ENCODE peak calls at places on chromosomes 7 and 10, in four cellular contexts. M is sigmoid colon, R is Peyer's patch, F is adrenal gland. K is an unnamed sample.

GRCh38 chr10:98460837-98461499 is 14.2 kb upstream of the HPS1 start:
- DNase-seq in R (no peak), F (peak; percentile 87), M (peak; percentile 77), K (peak; percentile 92)

GRCh38 chr7:44278451-44279161 is 46.8 kb downstream of the CAMK2B start:
- DNase-seq in M (peak; percentile 56), R (peak; percentile 34), F (peak; percentile 11), K (peak; percentile 2)

GRCh38 chr7:144854839-144855424 is 19.1 kb upstream of the TPK1 start:
- DNase-seq in R (no peak), M (no peak), F (no peak), K (no peak)

GRCh38 chr10:114943000-114943399 is 5.0 kb downstream of the TRUB1 start:
- DNase-seq in F (peak; percentile 50), R (no peak), M (no peak), K (no peak)

GRCh38 chr7:138223402-138223872 is 147.2 kb downstream of the AKR1D1 start:
- DNase-seq in R (no peak), M (no peak), F (no peak), K (no peak)

GRCh38 chr7:148916186-148916585 is 32.1 kb upstream of the EZH2 start:
- DNase-seq in F (no peak), M (no peak), R (no peak), K (no peak)

GRCh38 chr7:50068850-50069551 is 24.0 kb downstream of the ZPBP start:
- DNase-seq in F (peak; percentile 42), R (no peak), M (no peak), K (peak; percentile 53)

GRCh38 chr10:22017283-22018020 is 13.9 kb upstream of the DNAJC1 start:
- DNase-seq in F (no peak), R (no peak), M (no peak), K (no peak)

GRCh38 chr10:122126763-122127659 is 138.0 kb downstream of the TACC2 start:
- DNase-seq in R (no peak), M (peak; percentile 83), F (peak; percentile 65), K (no peak)

GRCh38 chr10:101062231-101063161 is 707 bp downstream of the KAZALD1 start:
- DNase-seq in F (peak; percentile 61), R (peak; percentile 91), M (peak; percentile 71), K (peak; percentile 73)

GRCh38 chr10:70930251-70931000 is 42.1 kb upstream of the PCBD1 start:
- DNase-seq in R (no peak), F (no peak), M (no peak), K (no peak)

GRCh38 chr7:157840913-157841756 is 504.3 kb downstream of the DNAJB6 start:
- DNase-seq in F (no peak), M (no peak), R (peak; percentile 29), K (no peak)

GRCh38 chr10:87928996-87929395 is 65.6 kb downstream of the PTEN start:
- DNase-seq in R (no peak), F (no peak), M (no peak), K (no peak)

GRCh38 chr10:78937800-78938694 is 130.7 kb upstream of the ZMIZ1 start:
- DNase-seq in R (no peak), F (no peak), M (no peak), K (no peak)

GRCh38 chr7:104550362-104550761 is 222.0 kb downstream of the LHFPL3 start:
- DNase-seq in F (peak; percentile 64), M (no peak), R (no peak), K (no peak)

GRCh38 chr7:113161050-113161449 is 42.7 kb upstream of the SMIM30 start:
- DNase-seq in M (no peak), F (no peak), R (no peak), K (no peak)

GRCh38 chr7:45174966-45175765 is 17.6 kb downstream of the RAMP3 start:
- DNase-seq in F (no peak), R (peak; percentile 30), M (peak; percentile 45), K (no peak)

GRCh38 chr7:16271990-16272665 is 149.2 kb downstream of the CRPPA start:
- DNase-seq in F (no peak), M (no peak), R (no peak), K (no peak)

GRCh38 chr10:77214799-77215198 is 422.8 kb downstream of the KCNMA1 start:
- DNase-seq in F (no peak), M (no peak), R (no peak), K (no peak)

GRCh38 chr7:78326870-78327269 is 528.3 kb downstream of the PHTF2 start:
- DNase-seq in F (peak; percentile 52), M (no peak), R (no peak), K (peak; percentile 6)

GRCh38 chr10:133326745-133327650 is 9.7 kb downstream of the CALY start:
- DNase-seq in F (no peak), R (no peak), M (no peak), K (no peak)

GRCh38 chr10:80154978-80155695 is 22.6 kb downstream of the PLAC9 start:
- DNase-seq in M (no peak), F (no peak), R (no peak), K (no peak)

DNA sequence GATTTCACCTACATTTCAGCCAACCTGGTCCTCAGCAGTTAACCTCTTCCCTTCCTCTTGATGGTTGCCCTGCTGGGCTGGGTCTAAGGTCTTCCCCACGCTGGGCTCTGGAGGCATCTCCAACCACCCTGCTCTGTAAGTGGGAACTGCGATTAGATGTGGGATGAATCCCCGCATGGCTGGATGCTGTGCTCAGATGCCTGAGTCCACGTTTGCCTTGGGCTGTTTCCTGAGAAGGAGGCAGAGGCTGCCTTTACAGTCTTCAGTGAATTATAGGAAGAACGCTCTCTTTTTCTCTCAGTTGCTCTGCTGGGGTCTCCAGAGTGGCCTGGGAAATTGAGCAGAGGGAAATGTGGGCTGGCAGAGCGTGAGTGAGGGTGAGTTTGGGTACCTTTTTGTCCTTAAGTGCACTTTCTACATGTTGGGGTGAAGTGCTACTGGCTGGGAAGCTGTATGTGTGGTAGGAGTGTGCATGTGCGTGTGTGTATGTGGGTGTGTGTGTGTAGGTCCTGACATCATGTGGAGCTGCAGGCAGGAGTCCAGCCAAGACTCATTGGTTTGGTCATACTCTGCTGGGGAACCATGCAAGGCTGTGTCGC is 1.5 kb downstream of the GIMAP8 start:
- DNase-seq in M (no peak), R (no peak), F (no peak), K (no peak)
- TF ChIP-seq POLR2A in M (no peak), R (no peak), F (no peak), K (no peak)

GRCh38 chr10:44978570-44979280 is at the start of gene DEPP1:
- DNase-seq in F (peak; percentile 96), R (peak; percentile 91), M (peak; percentile 98), K (peak; percentile 97)
- TF ChIP-seq CTCF in F (no peak), R (no peak), M (no peak), K (no peak)

GRCh38 chr10:102420810-102421644 is at the start of gene FBXL15:
- DNase-seq in F (peak; percentile 99), R (peak; percentile 96), M (peak; percentile 99), K (peak; percentile 98)

GRCh38 chr10:102420443-102420809 is 210 bp upstream of the FBXL15 start:
- DNase-seq in M (no peak), R (no peak), F (no peak), K (peak; percentile 92)

GRCh38 chr10:102422586-102423129 is 2.0 kb downstream of the FBXL15 start:
- DNase-seq in M (peak; percentile 91), R (peak; percentile 93), F (peak; percentile 85), K (peak; percentile 88)

GRCh38 chr10:102423372-102423968 is 2.8 kb downstream of the FBXL15 start:
- DNase-seq in F (no peak), R (peak; percentile 44), M (no peak), K (no peak)

GRCh38 chr10:102421645-102422585 is 1.3 kb downstream of the FBXL15 start:
- DNase-seq in M (peak; percentile 73), R (peak; percentile 77), F (peak; percentile 67), K (peak; percentile 71)
- TF ChIP-seq POLR2A in M (no peak), R (no peak), F (peak; percentile 69), K (peak; percentile 70)

GRCh38 chr7:156220701-156221100 is 408.4 kb upstream of the SHH start:
- DNase-seq in R (no peak), M (no peak), F (peak; percentile 1), K (no peak)
- TF ChIP-seq CTCF in R (no peak), M (no peak), F (no peak), K (no peak)

DNA sequence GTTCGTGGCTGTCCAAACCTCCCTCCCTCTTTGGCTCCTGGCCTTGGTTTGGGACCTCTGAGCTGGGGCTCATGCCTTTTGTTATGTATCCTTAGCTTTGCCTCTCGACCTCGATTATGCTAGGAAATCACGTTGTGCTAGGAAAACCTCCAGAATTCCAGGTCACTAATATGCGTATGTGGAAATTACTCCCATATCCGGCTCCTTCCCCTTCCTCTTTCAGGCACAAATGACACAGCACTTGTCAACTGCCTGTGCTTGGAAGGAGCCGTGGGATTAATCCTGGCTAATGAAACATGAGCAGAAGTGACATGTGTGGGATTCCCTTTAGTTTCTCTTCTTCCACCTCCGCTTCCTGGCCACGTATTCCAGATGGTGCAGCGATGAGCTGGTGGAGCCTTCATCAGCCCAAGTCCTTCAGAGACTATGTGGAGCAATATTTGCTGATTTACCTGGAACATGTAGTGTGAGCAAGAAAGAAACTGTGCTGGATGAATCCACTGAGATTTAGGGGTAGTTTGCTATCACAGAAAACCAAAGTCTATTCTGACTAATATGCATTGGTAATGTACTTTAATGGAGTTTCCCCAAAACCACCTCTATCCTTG is 149.2 kb downstream of the REEP3 start:
- DNase-seq in F (no peak), R (no peak), M (no peak), K (no peak)
- TF ChIP-seq POLR2A in F (no peak), R (no peak), M (no peak), K (no peak)

K was measured in body of pancreas.